ENCODE peak calls at places on chromosomes 16 and 17, in six cellular contexts. X is left lung; W is activated CD4-positive, CD25-positive, alpha-beta regulatory T cell; Z is A549; U is thoracic aorta; B is HAP-1. Q is an unnamed sample.

GRCh38 chr17:78252701-78253635 is 21.5 kb downstream of the TMEM235 start:
- DNase-seq in Z (no peak), U (no peak), B (no peak), W (no peak), X (no peak), Q (no peak)

GRCh38 chr17:80029235-80029974 is 6.3 kb downstream of the TBC1D16 start:
- DNase-seq in B (no peak), W (no peak), X (peak; percentile 80), Z (no peak), U (peak; percentile 71), Q (no peak)

GRCh38 chr17:69269174-69269998 is 40.8 kb upstream of the ABCA10 start:
- DNase-seq in X (no peak), B (no peak), U (no peak), Z (no peak), W (no peak), Q (no peak)

GRCh38 chr16:70683146-70683944 is 2.5 kb downstream of the MTSS2 start:
- DNase-seq in W (no peak), Z (no peak), U (no peak), X (no peak), B (no peak), Q (no peak)

GRCh38 chr17:45092932-45093430 is 31.9 kb downstream of the NMT1 start:
- DNase-seq in B (no peak), Z (peak; percentile 99), U (peak; percentile 92), X (peak; percentile 85), W (no peak), Q (no peak)

GRCh38 chr17:47254403-47254943 is 846 bp downstream of the ITGB3 start:
- DNase-seq in U (no peak), W (no peak), B (no peak), Z (no peak), X (no peak), Q (no peak)

GRCh38 chr16:28014851-28015250 is 48.7 kb downstream of the GSG1L start:
- DNase-seq in W (no peak), X (no peak), U (no peak), Z (no peak), B (no peak), Q (no peak)

GRCh38 chr17:9811086-9811485 is 10.8 kb downstream of the GSG1L2 start:
- DNase-seq in B (no peak), X (no peak), W (no peak), Z (no peak), U (no peak), Q (no peak)

GRCh38 chr17:9843152-9844010 is 17.7 kb downstream of the GLP2R start:
- DNase-seq in B (no peak), Z (peak; percentile 41), U (no peak), W (no peak), X (no peak), Q (no peak)

GRCh38 chr17:44556114-44556853 is 1.0 kb upstream of the FZD2 start:
- DNase-seq in Z (peak; percentile 84), X (no peak), B (peak; percentile 79), U (no peak), W (no peak), Q (peak; percentile 72)

GRCh38 chr16:84315422-84315821 is 20.7 kb downstream of the WFDC1 start:
- DNase-seq in W (no peak), X (no peak), Z (no peak), U (no peak), B (no peak), Q (no peak)

GRCh38 chr17:50027639-50028206 is 28.2 kb upstream of the ITGA3 start:
- DNase-seq in B (no peak), W (no peak), Z (peak; percentile 98), U (peak; percentile 74), X (peak; percentile 76), Q (no peak)

GRCh38 chr17:38868095-38868967 is 1.5 kb upstream of the LASP1 start:
- DNase-seq in Z (peak; percentile 59), X (peak; percentile 55), U (no peak), W (no peak), B (peak; percentile 53), Q (no peak)

GRCh38 chr16:80105160-80105559 is 435.6 kb upstream of the DYNLRB2 start:
- DNase-seq in W (no peak), B (no peak), U (no peak), X (no peak), Z (no peak), Q (no peak)

GRCh38 chr16:16183562-16183961 is 39.7 kb downstream of the ABCC6 start:
- DNase-seq in B (peak; percentile 54), X (no peak), W (no peak), U (no peak), Z (no peak), Q (peak; percentile 18)

GRCh38 chr16:11167581-11167980 is 88.4 kb downstream of the SOCS1 start:
- DNase-seq in Z (no peak), B (no peak), U (no peak), X (no peak), W (no peak), Q (no peak)

GRCh38 chr17:1573932-1574696 is 11.5 kb upstream of the PITPNA start:
- DNase-seq in W (peak; percentile 44), B (peak; percentile 87), U (peak; percentile 55), Z (peak; percentile 92), X (peak; percentile 86), Q (peak; percentile 70)

GRCh38 chr17:14061666-14062560 is 7.4 kb upstream of the COX10 start:
- DNase-seq in X (peak; percentile 53), W (no peak), B (no peak), U (no peak), Z (no peak), Q (no peak)

GRCh38 chr17:2903193-2903974 is 107.1 kb downstream of the RAP1GAP2 start:
- DNase-seq in Z (no peak), U (no peak), B (no peak), W (no peak), X (no peak), Q (no peak)

GRCh38 chr16:73996624-73997339 is 299.8 kb upstream of the PSMD7 start:
- DNase-seq in B (peak; percentile 68), X (no peak), Z (no peak), W (no peak), U (no peak), Q (no peak)